ENCODE peak calls at places on chromosomes 4 and X, in seven cellular contexts. B is amygdala; Z is right atrium auricular region; C is naive B cell; X is fibroblast of lung; H is naive thymus-derived CD8-positive, alpha-beta T cell; R is adipocyte. T is an unnamed sample.

GRCh38 chrX:46681849-46682248 is 77.1 kb downstream of the SLC9A7 start:
- DNase-seq in C (no peak), B (no peak), X (peak), R (no peak), Z (no peak), H (no peak), T (no peak)

GRCh38 chr4:15784959-15785634 is 7.0 kb downstream of the CD38 start:
- DNase-seq in B (no peak), H (no peak), R (no peak), Z (no peak), X (no peak), C (peak), T (no peak)

GRCh38 chr4:118683513-118683912 is 1.7 kb upstream of the METTL14 start:
- DNase-seq in C (no peak), Z (no peak), R (no peak), H (no peak), X (no peak), B (no peak), T (no peak)

GRCh38 chrX:46465203-46465602 is 80.0 kb downstream of the ZNF674 start:
- DNase-seq in R (no peak), C (no peak), Z (no peak), H (no peak), B (no peak), X (no peak), T (no peak)

GRCh38 chr4:187183351-187183750 is 459.7 kb upstream of the FAT1 start:
- DNase-seq in B (no peak), X (no peak), Z (no peak), H (no peak), R (no peak), C (no peak), T (no peak)

GRCh38 chr4:146367347-146367746 is 153.0 kb downstream of the REELD1 start:
- DNase-seq in B (no peak), H (no peak), R (no peak), C (no peak), X (no peak), Z (no peak), T (no peak)

GRCh38 chr4:76696109-76696508 is 201.8 kb downstream of the SOWAHB start:
- DNase-seq in B (no peak), Z (no peak), R (peak), X (peak), H (no peak), C (no peak), T (no peak)

GRCh38 chr4:31104596-31104995 is 384.4 kb downstream of the PCDH7 start:
- DNase-seq in C (no peak), H (no peak), B (no peak), Z (no peak), X (peak), R (no peak), T (no peak)

GRCh38 chr4:45662996-45663395 is 460.9 kb downstream of the GABRG1 start:
- DNase-seq in H (no peak), C (no peak), X (peak), Z (no peak), R (peak), B (peak), T (no peak)

GRCh38 chr4:184815046-184815877 is 10.5 kb downstream of the ACSL1 start:
- DNase-seq in H (no peak), C (no peak), B (peak), R (peak), Z (peak), X (peak), T (peak)